ENCODE peak calls at places on chromosomes 13 and 19, in four cellular contexts. R is CD8-positive, alpha-beta memory T cell; X is GF-D8; G is stimulated activated CD8-positive, alpha-beta memory T cell treated with anti-CD3 and anti-CD28 coated beads, Interleukin-15, amount 100 ng/mL, for 4 hours. F is an unnamed sample.

GRCh38 chr19:49216076-49216475 is 58.5 kb downstream of the TRPM4 start:
- DNase-seq in X (no peak), G (no peak), R (no peak), F (no peak)

GRCh38 chr13:98187862-98188261 is 10.8 kb upstream of the RNF113B start:
- DNase-seq in R (no peak), G (no peak), X (no peak), F (no peak)

GRCh38 chr19:10289836-10290438 is at the start of gene ICAM5:
- DNase-seq in G (peak; percentile 56), R (peak; percentile 64), X (peak; percentile 54), F (no peak)

GRCh38 chr19:44603201-44603945 is 10.0 kb upstream of the IGSF23 start:
- DNase-seq in R (no peak), G (no peak), X (no peak), F (no peak)

GRCh38 chr13:24251525-24251924 is 57.9 kb upstream of the C1QTNF9 start:
- DNase-seq in R (peak; percentile 95), X (no peak), G (peak; percentile 62), F (peak; percentile 88)

GRCh38 chr13:34657716-34658115 is 284.4 kb upstream of the NBEA start:
- DNase-seq in R (no peak), G (no peak), X (no peak), F (no peak)

GRCh38 chr19:33302974-33303790 is 848 bp upstream of the CEBPA start:
- DNase-seq in R (no peak), G (no peak), X (no peak), F (no peak)

GRCh38 chr13:26614721-26615120 is 57.2 kb downstream of the WASF3 start:
- DNase-seq in G (no peak), X (no peak), R (no peak), F (no peak)

GRCh38 chr13:63636231-63636993 is 2220.8 kb upstream of the PCDH20 start:
- DNase-seq in R (no peak), X (no peak), G (no peak), F (no peak)

GRCh38 chr13:97432232-97432916 is 1.6 kb upstream of the RAP2A start:
- DNase-seq in G (no peak), X (no peak), R (no peak), F (no peak)

F was measured in immature natural killer cell.